ENCODE peak calls at places on chromosomes 5 and 9, in eight cellular contexts. One of them, this sample, is unnamed.

GRCh38 chr5:149441986-149442385 is 62.9 kb upstream of the IL17B start:
- DNase-seq in HTR-8/SVneo: no peak
- DNase-seq in PC-9: no peak
- DNase-seq in AG20443: no peak
- DNase-seq in lower leg skin: no peak
- DNase-seq in CD8-positive, alpha-beta T cell: no peak
- DNase-seq in HuH-7: no peak
- DNase-seq in heart right ventricle: no peak
- DNase-seq in this sample: no peak

GRCh38 chr5:1536298-1537165 is 12.8 kb upstream of the LPCAT1 start:
- DNase-seq in AG20443: peak; percentile 58
- DNase-seq in heart right ventricle: no peak
- DNase-seq in CD8-positive, alpha-beta T cell: peak; percentile 47
- DNase-seq in lower leg skin: no peak
- DNase-seq in PC-9: no peak
- DNase-seq in HuH-7: no peak
- DNase-seq in HTR-8/SVneo: no peak
- DNase-seq in this sample: no peak

GRCh38 chr9:33852216-33852826 is 35.4 kb downstream of the UBE2R2 start:
- DNase-seq in lower leg skin: peak; percentile 55
- DNase-seq in CD8-positive, alpha-beta T cell: peak; percentile 33
- DNase-seq in AG20443: peak; percentile 56
- DNase-seq in HuH-7: peak; percentile 29
- DNase-seq in HTR-8/SVneo: peak; percentile 27
- DNase-seq in PC-9: no peak
- DNase-seq in heart right ventricle: peak; percentile 80
- DNase-seq in this sample: peak; percentile 21

GRCh38 chr5:111502976-111503375 is 9.4 kb downstream of the STARD4 start:
- DNase-seq in AG20443: no peak
- DNase-seq in HuH-7: no peak
- DNase-seq in heart right ventricle: no peak
- DNase-seq in HTR-8/SVneo: no peak
- DNase-seq in lower leg skin: no peak
- DNase-seq in PC-9: no peak
- DNase-seq in CD8-positive, alpha-beta T cell: no peak
- DNase-seq in this sample: no peak

GRCh38 chr9:109918359-109919163 is 138.6 kb downstream of the PALM2AKAP2 start:
- DNase-seq in AG20443: no peak
- DNase-seq in heart right ventricle: no peak
- DNase-seq in CD8-positive, alpha-beta T cell: no peak
- DNase-seq in HuH-7: no peak
- DNase-seq in HTR-8/SVneo: no peak
- DNase-seq in PC-9: no peak
- DNase-seq in lower leg skin: no peak
- DNase-seq in this sample: no peak

GRCh38 chr5:6522983-6523382 is 74.3 kb downstream of the UBE2QL1 start:
- DNase-seq in AG20443: no peak
- DNase-seq in PC-9: no peak
- DNase-seq in HuH-7: no peak
- DNase-seq in CD8-positive, alpha-beta T cell: no peak
- DNase-seq in HTR-8/SVneo: no peak
- DNase-seq in heart right ventricle: no peak
- DNase-seq in lower leg skin: no peak
- DNase-seq in this sample: no peak

GRCh38 chr5:139670369-139671095 is 22.4 kb downstream of the CXXC5 start:
- DNase-seq in HTR-8/SVneo: no peak
- DNase-seq in lower leg skin: no peak
- DNase-seq in PC-9: no peak
- DNase-seq in heart right ventricle: no peak
- DNase-seq in CD8-positive, alpha-beta T cell: no peak
- DNase-seq in HuH-7: peak; percentile 85
- DNase-seq in AG20443: no peak
- DNase-seq in this sample: no peak

GRCh38 chr5:31410089-31410488 is 121.8 kb downstream of the DROSHA start:
- DNase-seq in HTR-8/SVneo: no peak
- DNase-seq in HuH-7: no peak
- DNase-seq in CD8-positive, alpha-beta T cell: no peak
- DNase-seq in heart right ventricle: no peak
- DNase-seq in lower leg skin: no peak
- DNase-seq in AG20443: no peak
- DNase-seq in PC-9: no peak
- DNase-seq in this sample: no peak